ENCODE peak calls at places on chromosome 14, in six cellular contexts. S, T, Q, H, A and D are unnamed samples.

GRCh38 chr14:68401855-68402254 is 391.0 kb downstream of the ZFP36L1 start:
- DNase-seq in S (no peak), T (no peak), Q (no peak), H (no peak), A (no peak), D (no peak)

GRCh38 chr14:23186913-23187654 is 3.6 kb upstream of the SLC7A8 start:
- DNase-seq in S (no peak), T (peak), Q (peak), H (peak), A (peak), D (peak)

GRCh38 chr14:31992051-31992450 is 85.1 kb upstream of the ARHGAP5 start:
- DNase-seq in S (no peak), T (no peak), Q (no peak), H (no peak), A (no peak), D (no peak)

GRCh38 chr14:35695647-35696046 is 113.4 kb downstream of the RALGAPA1 start:
- DNase-seq in S (no peak), T (no peak), Q (no peak), H (no peak), A (no peak), D (no peak)

GRCh38 chr14:90773705-90774104 is 42.5 kb downstream of the TTC7B start:
- DNase-seq in S (no peak), T (no peak), Q (no peak), H (no peak), A (no peak), D (no peak)

GRCh38 chr14:64828096-64828495 is 51.6 kb downstream of the SPTB start:
- DNase-seq in S (no peak), T (no peak), Q (no peak), H (no peak), A (no peak), D (no peak)

GRCh38 chr14:45526715-45527549 is 273.9 kb upstream of the MIS18BP1 start:
- DNase-seq in S (no peak), T (peak), Q (peak), H (peak), A (peak), D (peak)

GRCh38 chr14:92493024-92493423 is 20.6 kb upstream of the RIN3 start:
- DNase-seq in S (no peak), T (no peak), Q (no peak), H (no peak), A (no peak), D (no peak)

GRCh38 chr14:51023964-51024363 is 70.9 kb downstream of the TRIM9 start:
- DNase-seq in S (no peak), T (no peak), Q (no peak), H (no peak), A (no peak), D (no peak)

GRCh38 chr14:102870246-102870645 is 52.2 kb upstream of the AMN start:
- DNase-seq in S (no peak), T (no peak), Q (no peak), H (no peak), A (no peak), D (no peak)

GRCh38 chr14:102868956-102869531 is 53.4 kb upstream of the AMN start:
- DNase-seq in S (no peak), T (no peak), Q (no peak), H (no peak), A (no peak), D (no peak)

GRCh38 chr14:102866982-102867761 is 55.3 kb upstream of the AMN start:
- DNase-seq in S (no peak), T (no peak), Q (no peak), H (no peak), A (no peak), D (no peak)

GRCh38 chr14:102870994-102871831 is 51.2 kb upstream of the AMN start:
- DNase-seq in S (no peak), T (no peak), Q (no peak), H (no peak), A (no peak), D (no peak)

DNA sequence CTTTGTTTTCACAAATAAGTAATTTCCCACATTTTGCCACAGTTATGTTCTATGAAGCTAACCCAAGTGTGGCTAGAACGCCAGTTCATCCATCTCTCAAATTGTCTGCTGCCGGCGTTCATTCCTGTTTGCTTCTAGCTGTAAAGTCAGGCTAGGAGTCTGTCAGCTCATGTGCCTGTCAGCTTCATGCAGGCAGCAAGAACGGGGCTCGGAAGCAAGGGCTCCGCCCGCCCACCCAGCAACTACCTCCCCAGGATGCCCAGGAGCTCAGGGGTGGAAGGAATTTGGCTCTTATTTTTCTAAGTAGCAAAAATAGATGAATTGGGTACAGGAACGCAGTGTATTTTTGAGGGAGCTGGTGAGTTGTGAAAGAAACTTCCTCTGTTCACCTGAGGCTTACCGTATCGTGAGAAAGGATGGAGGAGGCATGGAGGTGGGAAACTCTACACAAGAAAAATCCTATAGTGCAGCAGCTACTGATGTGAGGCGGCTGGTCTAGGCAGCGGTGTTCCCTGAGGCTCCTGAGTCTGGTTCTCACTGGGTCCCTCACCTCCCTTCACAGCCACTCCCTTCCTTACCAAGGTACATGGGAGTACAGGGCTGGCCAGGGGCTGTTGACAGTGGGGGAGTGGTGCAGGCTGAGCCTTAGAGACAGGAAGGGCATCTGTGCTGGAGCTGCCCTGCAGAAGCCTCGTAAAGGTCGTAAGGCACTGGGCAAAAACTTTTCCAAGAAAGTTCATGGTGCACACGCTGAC is 54.5 kb upstream of the AMN start:
- DNase-seq in S (no peak), T (no peak), Q (no peak), H (no peak), A (no peak), D (no peak)
- TF ChIP-seq POLR2A in S (no peak), T (no peak), Q (no peak), H (no peak), A (no peak), D (no peak)

DNA sequence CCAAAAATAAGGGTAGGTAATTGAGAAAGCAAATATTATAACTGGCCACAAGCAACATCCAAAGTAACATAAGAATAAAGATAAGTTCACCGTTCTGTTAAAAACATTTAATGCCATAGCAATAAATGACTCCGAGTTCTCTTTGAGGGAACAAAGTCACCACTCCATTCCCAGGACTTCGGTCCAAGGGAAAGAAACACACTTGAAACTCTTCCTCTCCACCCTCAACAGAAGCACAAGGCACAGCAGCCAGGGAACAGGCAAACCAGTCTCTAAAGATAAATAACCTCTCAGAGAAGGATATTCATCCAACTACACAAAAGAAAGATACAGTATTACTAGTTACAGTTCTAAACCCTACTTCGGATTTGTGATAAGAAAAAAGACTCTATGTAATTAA is 2.5 kb downstream of the SETD3 start:
- DNase-seq in S (no peak), T (no peak), Q (no peak), H (no peak), A (no peak), D (no peak)
- TF ChIP-seq POLR2A in S (no peak), T (no peak), Q (no peak), H (no peak), A (no peak), D (no peak)

GRCh38 chr14:77040059-77040308 is 11.5 kb upstream of the IRF2BPL start:
- DNase-seq in S (no peak), T (no peak), Q (no peak), H (no peak), A (no peak), D (no peak)

GRCh38 chr14:77037338-77037782 is 8.9 kb upstream of the IRF2BPL start:
- DNase-seq in S (no peak), T (no peak), Q (no peak), H (no peak), A (no peak), D (no peak)

GRCh38 chr14:77036484-77037337 is 8.2 kb upstream of the IRF2BPL start:
- DNase-seq in S (no peak), T (no peak), Q (no peak), H (no peak), A (no peak), D (no peak)

GRCh38 chr14:77039285-77040058 is 11.0 kb upstream of the IRF2BPL start:
- DNase-seq in S (no peak), T (no peak), Q (no peak), H (no peak), A (no peak), D (peak)

DNA sequence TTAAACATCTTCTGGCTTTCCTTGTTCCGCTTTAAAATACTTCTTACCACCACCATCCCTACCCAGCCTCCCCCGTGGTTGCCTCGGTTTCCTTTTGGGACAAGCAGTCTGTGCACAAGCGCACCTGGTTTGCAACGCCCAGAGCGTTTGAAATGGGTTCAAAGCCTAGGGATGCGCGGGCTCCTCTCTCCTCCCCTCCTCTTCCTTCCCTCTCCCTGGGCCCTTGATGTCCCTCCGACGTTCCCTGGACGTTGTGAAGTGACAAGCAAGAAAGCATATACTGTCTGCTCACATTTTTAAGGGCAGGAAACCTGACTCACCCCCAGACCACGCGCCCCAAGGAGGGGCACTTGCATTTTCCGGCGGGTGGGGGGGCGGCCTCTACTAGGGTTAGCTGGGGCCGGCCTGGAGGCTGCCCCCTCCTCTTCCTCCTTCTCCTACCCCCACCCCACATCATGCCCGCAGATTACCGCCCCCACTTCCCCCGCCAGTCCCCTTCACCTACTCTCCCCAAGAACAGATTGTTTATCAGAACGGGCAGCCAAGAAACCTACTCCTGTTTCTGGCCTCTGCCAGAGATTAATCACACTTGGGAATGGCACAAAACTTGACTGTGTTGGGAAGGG is 9.5 kb upstream of the IRF2BPL start:
- DNase-seq in S (no peak), T (no peak), Q (peak), H (no peak), A (no peak), D (peak)
- TF ChIP-seq POLR2A in S (no peak), T (no peak), Q (no peak), H (no peak), A (no peak), D (no peak)

DNA sequence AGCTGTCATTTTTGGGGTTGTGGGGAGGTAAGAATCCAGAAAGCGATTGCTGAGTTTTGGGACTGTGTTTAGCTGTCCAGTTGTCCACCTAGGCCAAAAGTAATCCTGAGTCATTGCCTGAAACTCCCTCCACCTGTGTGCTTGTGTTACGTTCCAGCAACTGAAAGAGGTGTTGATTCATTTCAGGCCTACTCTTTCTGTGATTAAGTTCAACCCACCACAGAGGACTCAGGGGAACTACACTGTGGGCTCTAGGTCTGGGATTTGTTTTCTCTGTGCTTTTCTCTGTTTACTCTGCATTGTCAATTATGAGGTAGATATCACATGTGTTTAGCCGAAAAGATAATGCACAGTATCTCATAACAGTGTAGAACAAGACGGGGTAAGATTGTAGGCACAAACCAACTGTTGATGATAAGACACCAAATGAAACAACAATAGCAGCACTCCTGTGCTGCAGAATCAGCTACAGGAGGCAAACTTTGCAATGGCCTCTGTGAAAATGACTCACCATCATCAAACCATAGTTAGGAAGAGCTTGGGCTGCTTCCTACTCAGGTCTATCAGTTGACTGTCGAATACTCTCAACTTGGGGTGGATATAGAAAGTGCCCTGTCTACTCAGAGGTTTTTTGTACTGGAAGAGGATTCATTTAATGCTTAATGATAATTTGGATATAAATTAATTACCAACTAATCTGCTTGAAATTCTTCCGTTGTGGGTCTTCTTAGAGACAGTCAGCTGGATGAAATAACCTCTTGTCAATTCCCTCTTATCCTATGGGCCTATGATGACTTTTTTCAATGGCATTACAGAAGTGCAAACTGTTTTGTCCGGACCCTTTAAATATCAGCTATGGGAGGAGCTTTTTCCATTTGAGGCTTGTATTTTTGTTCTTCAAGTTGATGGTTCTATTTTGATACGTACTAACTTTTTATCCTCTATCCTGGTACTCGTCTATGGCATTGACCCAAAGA is 385.9 kb downstream of the BMP4 start:
- DNase-seq in S (no peak), T (no peak), Q (no peak), H (no peak), A (no peak), D (no peak)
- TF ChIP-seq POLR2A in S (no peak), T (no peak), Q (no peak), H (no peak), A (no peak), D (no peak)